ENCODE peak calls at places on chromosomes 4 and X, in five cellular contexts. One of them, this sample, is unnamed. For H3K27me3 and H3K4me1, the result is how much of the 10 kb centered on the place peaks cover.

GRCh38 chr4:185846550-185847210 is 34.7 kb upstream of the SORBS2 start:
- DNase-seq in fibroblast of lung: no peak
- DNase-seq in testis: no peak
- DNase-seq in tibial artery: no peak
- DNase-seq in left ventricle myocardium inferior: no peak
- DNase-seq in this sample: no peak

GRCh38 chr4:150436598-150437370 is 145.2 kb upstream of the MAB21L2 start:
- DNase-seq in testis: no peak
- DNase-seq in fibroblast of lung: no peak
- DNase-seq in tibial artery: no peak
- DNase-seq in left ventricle myocardium inferior: no peak
- DNase-seq in this sample: no peak

GRCh38 chr4:57291911-57292310 is 181.7 kb upstream of the IGFBP7 start:
- DNase-seq in fibroblast of lung: no peak
- DNase-seq in tibial artery: no peak
- DNase-seq in left ventricle myocardium inferior: no peak
- DNase-seq in testis: no peak
- DNase-seq in this sample: no peak

GRCh38 chr4:99087887-99088484 is 602 bp downstream of the ADH5 start:
- DNase-seq in fibroblast of lung: peak
- DNase-seq in tibial artery: peak
- DNase-seq in left ventricle myocardium inferior: peak
- DNase-seq in testis: peak
- DNase-seq in this sample: peak

GRCh38 chr4:137740192-137740591 is 207.9 kb upstream of the PCDH18 start:
- DNase-seq in left ventricle myocardium inferior: no peak
- DNase-seq in tibial artery: no peak
- DNase-seq in fibroblast of lung: peak
- DNase-seq in testis: no peak
- DNase-seq in this sample: no peak

GRCh38 chr4:55725057-55725456 is 89.0 kb upstream of the NMU start:
- DNase-seq in testis: no peak
- DNase-seq in tibial artery: no peak
- DNase-seq in left ventricle myocardium inferior: no peak
- DNase-seq in fibroblast of lung: no peak
- DNase-seq in this sample: no peak

GRCh38 chrX:71618303-71618721 is at the start of gene CXCR3:
- DNase-seq in left ventricle myocardium inferior: peak
- DNase-seq in tibial artery: no peak
- DNase-seq in fibroblast of lung: no peak
- DNase-seq in testis: no peak
- DNase-seq in this sample: peak

GRCh38 chr4:53713296-53713695 is 122.0 kb upstream of the LNX1 start:
- DNase-seq in left ventricle myocardium inferior: no peak
- DNase-seq in tibial artery: no peak
- DNase-seq in fibroblast of lung: no peak
- DNase-seq in testis: no peak
- DNase-seq in this sample: no peak

GRCh38 chrX:71671043-71671829 is 3.9 kb downstream of the LOC101059915 start:
- DNase-seq in left ventricle myocardium inferior: no peak
- DNase-seq in fibroblast of lung: no peak
- DNase-seq in testis: no peak
- DNase-seq in tibial artery: no peak
- DNase-seq in this sample: no peak

GRCh38 chr4:186249785-186250739 is 15.9 kb upstream of the F11 start:
- DNase-seq in left ventricle myocardium inferior: no peak
- DNase-seq in fibroblast of lung: peak
- DNase-seq in tibial artery: no peak
- DNase-seq in testis: no peak
- DNase-seq in this sample: no peak

GRCh38 chr4:87353592-87353991 is 30.9 kb upstream of the HSD17B13 start:
- DNase-seq in left ventricle myocardium inferior: no peak
- DNase-seq in fibroblast of lung: peak
- DNase-seq in testis: peak
- DNase-seq in tibial artery: no peak
- DNase-seq in this sample: peak
- H3K27ac ChIP-seq in left ventricle myocardium inferior: peak
- H3K27ac ChIP-seq in fibroblast of lung: no peak
- H3K27ac ChIP-seq in testis: no peak
- H3K27ac ChIP-seq in tibial artery: peak
- H3K27ac ChIP-seq in this sample: peak

DNA sequence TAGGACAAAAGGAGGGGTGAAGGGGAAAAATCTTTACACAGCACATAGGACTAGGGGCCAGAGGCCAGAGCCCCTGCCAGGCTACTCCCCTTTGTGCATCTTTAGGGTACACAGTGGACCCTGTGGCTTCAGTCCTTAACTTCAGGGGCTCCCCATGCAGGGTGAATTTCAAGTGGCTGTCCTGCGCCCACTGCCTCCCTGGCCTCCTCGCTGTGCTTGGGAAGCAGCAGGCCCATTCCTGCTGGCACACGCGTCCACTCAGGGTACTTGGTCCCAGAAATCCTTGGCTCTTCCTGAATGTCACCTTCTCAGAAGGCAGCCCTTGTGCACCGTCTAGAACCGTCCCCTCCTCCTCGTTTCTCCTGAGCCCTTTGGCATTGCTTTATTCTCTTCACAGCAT is 139.0 kb upstream of the PSAPL1 start:
- DNase-seq in testis: no peak
- DNase-seq in fibroblast of lung: no peak
- DNase-seq in left ventricle myocardium inferior: no peak
- DNase-seq in tibial artery: no peak
- DNase-seq in this sample: no peak
- H3K27me3 ChIP-seq in testis: under half
- H3K27me3 ChIP-seq in fibroblast of lung: under half
- H3K27me3 ChIP-seq in left ventricle myocardium inferior: under half
- H3K27me3 ChIP-seq in tibial artery: under half
- H3K27me3 ChIP-seq in this sample: under half

GRCh38 chrX:41084360-41085104 is 713 bp upstream of the USP9X start:
- DNase-seq in fibroblast of lung: peak
- DNase-seq in left ventricle myocardium inferior: peak
- DNase-seq in tibial artery: peak
- DNase-seq in testis: peak
- DNase-seq in this sample: peak
- H3K4me1 ChIP-seq in fibroblast of lung: under half
- H3K4me1 ChIP-seq in left ventricle myocardium inferior: under half
- H3K4me1 ChIP-seq in tibial artery: under half
- H3K4me1 ChIP-seq in testis: under half
- H3K4me1 ChIP-seq in this sample: under half

DNA sequence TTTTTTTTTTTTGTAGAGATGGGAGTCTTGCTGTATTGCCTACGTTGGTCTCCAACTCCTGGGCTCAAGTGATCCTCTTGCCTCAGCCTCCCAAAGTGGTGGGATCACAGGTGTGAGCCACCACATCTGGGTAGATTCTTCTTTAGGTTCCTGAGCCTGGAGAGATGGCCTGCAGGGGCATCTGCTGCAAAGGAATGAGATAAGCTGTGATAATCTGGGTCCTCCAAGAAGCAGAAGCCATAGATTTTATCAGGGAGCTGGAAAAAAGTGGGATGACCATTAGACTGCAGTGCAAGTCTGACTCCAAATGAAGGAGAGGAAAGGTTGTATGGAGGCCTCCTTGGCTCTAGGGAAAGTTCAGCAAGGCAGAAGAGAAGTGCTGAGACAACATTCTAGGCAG is 19.0 kb upstream of the ACSL1 start:
- DNase-seq in left ventricle myocardium inferior: no peak
- DNase-seq in tibial artery: no peak
- DNase-seq in testis: no peak
- DNase-seq in fibroblast of lung: no peak
- DNase-seq in this sample: no peak
- H3K27ac ChIP-seq in left ventricle myocardium inferior: no peak
- H3K27ac ChIP-seq in tibial artery: no peak
- H3K27ac ChIP-seq in testis: no peak
- H3K27ac ChIP-seq in fibroblast of lung: no peak
- H3K27ac ChIP-seq in this sample: no peak

This sample was measured in body of pancreas.